ENCODE peak calls at places on chromosomes 11 and 22, in four cellular contexts. L, V, T and D are unnamed samples.

GRCh38 chr22:30297276-30298004 is 8.1 kb upstream of the CASTOR1 start:
- DNase-seq in L (no peak), V (no peak), T (no peak), D (no peak)

GRCh38 chr22:37485714-37486223 is 415 bp downstream of the MFNG start:
- DNase-seq in L (no peak), V (no peak), T (no peak), D (no peak)

GRCh38 chr22:50600541-50600940 is at the start of gene MAPK8IP2:
- DNase-seq in L (no peak), V (no peak), T (no peak), D (no peak)

GRCh38 chr11:64637346-64638016 is 46.5 kb downstream of the SLC22A12 start:
- DNase-seq in L (no peak), V (no peak), T (no peak), D (no peak)

GRCh38 chr11:35664977-35665441 is 2.4 kb downstream of the TRIM44 start:
- DNase-seq in L (no peak), V (no peak), T (no peak), D (no peak)

GRCh38 chr11:10181811-10182210 is 112.2 kb downstream of the SBF2 start:
- DNase-seq in L (peak), V (no peak), T (peak), D (no peak)

GRCh38 chr11:60809691-60810090 is 24.6 kb downstream of the MS4A10 start:
- DNase-seq in L (no peak), V (no peak), T (no peak), D (no peak)

GRCh38 chr22:23698673-23699235 is 7.9 kb downstream of the RGL4 start:
- DNase-seq in L (no peak), V (no peak), T (no peak), D (no peak)

GRCh38 chr11:120929664-120930154 is 94.2 kb upstream of the TBCEL start:
- DNase-seq in L (peak), V (peak), T (no peak), D (no peak)

GRCh38 chr11:64745523-64746328 is 1.8 kb upstream of the RASGRP2 start:
- DNase-seq in L (no peak), V (peak), T (no peak), D (no peak)

GRCh38 chr22:19859861-19860510 is 5.3 kb upstream of the GNB1L start:
- DNase-seq in L (no peak), V (no peak), T (no peak), D (no peak)

GRCh38 chr11:70111269-70112016 is 33.3 kb downstream of the ANO1 start:
- DNase-seq in L (peak), V (no peak), T (no peak), D (peak)

GRCh38 chr22:38870312-38870741 is 1.7 kb downstream of the CBX6 start:
- DNase-seq in L (peak), V (peak), T (no peak), D (peak)

GRCh38 chr11:113401718-113402117 is 14.1 kb downstream of the ANKK1 start:
- DNase-seq in L (no peak), V (no peak), T (no peak), D (no peak)

GRCh38 chr11:65262381-65262680 is 569 bp downstream of the POLA2 start:
- DNase-seq in L (no peak), V (no peak), T (no peak), D (no peak)

GRCh38 chr11:38818720-38819119 is 2220.7 kb upstream of the RAG2 start:
- DNase-seq in L (no peak), V (no peak), T (no peak), D (no peak)

GRCh38 chr11:7591992-7592391 is 78.2 kb downstream of the PPFIBP2 start:
- DNase-seq in L (no peak), V (no peak), T (no peak), D (no peak)

GRCh38 chr11:72225411-72225951 is 914 bp downstream of the INPPL1 start:
- DNase-seq in L (no peak), V (peak), T (no peak), D (no peak)

GRCh38 chr22:35065796-35066218 is at the start of gene ISX:
- DNase-seq in L (no peak), V (no peak), T (no peak), D (no peak)

GRCh38 chr11:97364047-97364446 is 974.2 kb downstream of the JRKL start:
- DNase-seq in L (peak), V (no peak), T (no peak), D (no peak)

GRCh38 chr11:68211546-68211945 is 1.6 kb downstream of the KMT5B start:
- DNase-seq in L (no peak), V (no peak), T (no peak), D (no peak)

GRCh38 chr11:118226294-118226693 is 1.5 kb upstream of the JAML start:
- DNase-seq in L (no peak), V (no peak), T (no peak), D (no peak)

GRCh38 chr11:125201525-125202121 is 37.1 kb downstream of the PKNOX2 start:
- DNase-seq in L (peak), V (no peak), T (no peak), D (no peak)

GRCh38 chr11:26219506-26220117 is 112.3 kb upstream of the ANO3 start:
- DNase-seq in L (no peak), V (no peak), T (no peak), D (no peak)

GRCh38 chr11:45204761-45205160 is 58.3 kb downstream of the PRDM11 start:
- DNase-seq in L (no peak), V (peak), T (no peak), D (no peak)

GRCh38 chr11:112087212-112087611 is 539 bp downstream of the SDHD start:
- DNase-seq in L (no peak), V (no peak), T (no peak), D (no peak)

GRCh38 chr11:96229354-96229973 is 113.5 kb downstream of the MAML2 start:
- DNase-seq in L (no peak), V (no peak), T (no peak), D (no peak)

GRCh38 chr11:130214861-130215530 is 55.4 kb downstream of the ST14 start:
- DNase-seq in L (no peak), V (no peak), T (no peak), D (no peak)

GRCh38 chr11:33633251-33634003 is 67.2 kb downstream of the C11orf91 start:
- DNase-seq in L (peak), V (peak), T (no peak), D (no peak)

DNA sequence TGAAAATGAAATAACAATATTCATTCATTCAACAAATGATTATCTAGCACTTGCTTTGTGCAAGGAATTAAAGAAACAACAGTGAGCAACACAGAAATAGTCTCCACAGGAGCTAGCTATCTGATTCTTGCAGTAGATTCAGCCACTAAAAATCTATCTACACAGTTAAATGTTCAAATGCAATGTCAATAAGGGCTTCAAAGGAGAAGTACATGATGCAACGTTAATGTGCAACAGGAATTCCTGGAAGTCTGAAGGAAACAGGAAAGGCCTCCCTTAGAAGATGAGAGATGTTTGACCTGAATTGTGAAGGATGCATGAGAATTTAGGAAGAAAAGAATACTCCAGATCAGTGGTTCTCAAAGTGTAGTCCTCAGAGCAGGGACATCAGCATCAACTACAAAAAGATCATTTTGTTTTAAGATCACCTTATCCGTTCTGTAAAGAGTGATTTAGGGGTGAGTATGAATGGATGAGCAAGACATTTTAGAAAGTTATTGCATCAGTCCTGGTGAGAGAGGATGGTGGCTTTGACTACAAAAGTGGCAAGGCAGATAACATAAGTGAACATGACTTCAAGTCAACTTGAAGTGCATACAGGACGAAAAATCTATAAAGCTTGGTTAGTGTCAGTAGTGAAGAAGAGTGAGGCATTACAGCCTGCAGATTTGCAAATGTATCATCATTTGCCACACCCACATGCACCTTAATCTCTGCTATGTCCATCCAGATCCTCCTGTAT is 96.0 kb downstream of the ETS1 start:
- DNase-seq in L (no peak), V (no peak), T (no peak), D (no peak)
- TF ChIP-seq CTCF in L (no peak), V (no peak), T (no peak), D (no peak)

DNA sequence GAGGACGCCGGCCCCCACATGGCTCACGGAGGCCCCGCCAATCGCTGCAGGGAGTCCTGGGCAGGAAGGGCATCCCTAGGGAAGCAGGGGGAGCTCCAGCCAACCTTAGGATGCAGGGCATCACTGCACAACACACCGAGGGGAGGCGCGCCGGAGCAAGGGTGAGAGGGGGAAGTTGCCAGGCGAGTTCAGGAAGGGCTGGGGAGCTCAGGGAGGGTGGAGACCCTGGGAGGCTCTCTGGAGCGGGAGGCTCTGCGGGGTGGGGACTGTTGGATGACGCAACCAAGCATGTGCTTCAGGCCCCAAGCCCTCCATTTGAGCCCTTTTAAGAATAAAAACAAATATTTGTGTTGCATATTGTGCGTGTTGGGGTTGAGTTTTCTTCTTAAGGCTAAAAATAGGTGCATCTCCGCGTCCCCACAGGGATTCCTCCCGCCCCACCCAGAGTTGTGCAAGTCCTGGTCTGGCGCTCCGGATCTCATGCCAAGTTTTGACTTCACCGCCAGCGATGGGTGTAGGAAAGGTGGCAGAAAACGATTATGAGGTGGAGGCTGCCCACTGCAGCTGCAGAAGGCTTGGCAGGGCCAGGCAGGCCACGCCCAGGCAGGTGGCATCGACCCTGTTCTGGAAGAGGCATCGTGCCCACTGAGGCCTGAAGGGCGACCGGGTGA is 65.2 kb downstream of the WNT7B start:
- DNase-seq in L (no peak), V (no peak), T (no peak), D (no peak)
- TF ChIP-seq CTCF in L (no peak), V (no peak), T (no peak), D (no peak)

GRCh38 chr11:132158091-132158490 is 787.7 kb downstream of the NTM start:
- DNase-seq in L (no peak), V (peak), T (no peak), D (no peak)
- TF ChIP-seq CTCF in L (peak), V (peak), T (peak), D (peak)

DNA sequence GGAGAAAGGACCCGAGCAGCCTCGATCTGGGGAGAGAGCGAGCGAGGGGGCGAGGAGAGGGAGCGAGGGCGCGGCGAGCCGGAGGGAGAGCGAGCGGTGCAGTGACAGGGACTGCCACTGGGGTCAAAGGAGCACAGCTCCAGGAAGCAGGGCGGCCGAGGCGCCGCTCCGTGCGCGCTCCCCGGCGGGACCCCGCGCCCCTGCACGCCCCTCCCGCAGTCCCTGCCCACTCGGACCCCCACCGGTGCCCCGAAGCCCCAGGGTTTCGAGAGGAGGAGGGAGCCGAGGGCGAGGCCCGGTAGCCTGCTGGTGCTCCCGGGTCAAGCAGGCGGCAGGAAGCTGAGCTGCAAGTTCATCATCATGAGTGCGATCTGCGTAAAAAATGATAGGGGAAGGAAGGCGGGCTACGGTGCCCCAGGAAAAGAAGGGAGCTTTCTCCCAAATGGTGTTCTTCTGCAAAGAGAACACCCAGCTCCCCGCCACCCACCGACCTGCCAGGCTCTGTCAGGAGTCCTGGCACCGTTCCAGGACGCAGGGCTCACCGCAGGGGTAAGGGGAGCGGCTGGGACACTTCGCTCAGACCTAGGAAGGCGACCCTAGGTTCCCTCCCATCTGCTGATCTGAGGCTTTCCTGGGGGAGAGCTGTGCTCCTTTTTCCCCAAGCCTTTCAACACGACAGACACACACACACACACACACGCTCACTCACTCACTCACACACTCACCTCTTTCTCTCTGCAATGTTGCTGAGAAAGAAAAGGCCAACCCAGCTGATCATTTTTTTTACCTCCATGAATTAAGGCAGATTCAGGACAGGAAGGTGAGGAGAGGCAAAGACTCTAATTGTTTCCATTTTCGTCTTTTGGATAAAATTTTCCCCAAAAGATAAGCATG is at the start of gene MPPED2:
- DNase-seq in L (no peak), V (peak), T (no peak), D (no peak)
- TF ChIP-seq CTCF in L (no peak), V (peak), T (no peak), D (no peak)

GRCh38 chr22:32158712-32159533 is at the start of gene C22orf42:
- DNase-seq in L (no peak), V (peak), T (no peak), D (no peak)
- TF ChIP-seq CTCF in L (no peak), V (no peak), T (no peak), D (no peak)